ENCODE peak calls at places on chromosome 12, in seven cellular contexts. One of them, this sample, is unnamed.
A peak's percentile ranks its signal among the peaks of the same experiment; 100 is the strongest.

GRCh38 chr12:15268927-15269552 is 47.8 kb upstream of the RERG start:
- DNase-seq in MCF 10A: peak; percentile 85
- DNase-seq in NCI-H345: peak; percentile 81
- DNase-seq in GF-D8: peak; percentile 1
- DNase-seq in HFFc6: peak; percentile 75
- DNase-seq in AG09309: no peak
- DNase-seq in HuH-7.5: peak; percentile 8
- DNase-seq in this sample: peak; percentile 72

GRCh38 chr12:46858368-46858767 is 32.6 kb upstream of the SLC38A4 start:
- DNase-seq in MCF 10A: peak; percentile 15
- DNase-seq in NCI-H345: no peak
- DNase-seq in GF-D8: no peak
- DNase-seq in HFFc6: no peak
- DNase-seq in AG09309: no peak
- DNase-seq in HuH-7.5: no peak
- DNase-seq in this sample: no peak

GRCh38 chr12:1130164-1130563 is 139.1 kb downstream of the ERC1 start:
- DNase-seq in MCF 10A: peak; percentile 41
- DNase-seq in NCI-H345: no peak
- DNase-seq in GF-D8: peak; percentile 14
- DNase-seq in HFFc6: no peak
- DNase-seq in AG09309: no peak
- DNase-seq in HuH-7.5: no peak
- DNase-seq in this sample: peak; percentile 48

GRCh38 chr12:4648099-4648498 is 752 bp downstream of the AKAP3 start:
- DNase-seq in MCF 10A: no peak
- DNase-seq in NCI-H345: no peak
- DNase-seq in GF-D8: no peak
- DNase-seq in HFFc6: no peak
- DNase-seq in AG09309: no peak
- DNase-seq in HuH-7.5: no peak
- DNase-seq in this sample: no peak

GRCh38 chr12:123807670-123808069 is 45.6 kb downstream of the DNAH10 start:
- DNase-seq in MCF 10A: no peak
- DNase-seq in NCI-H345: no peak
- DNase-seq in GF-D8: no peak
- DNase-seq in HFFc6: no peak
- DNase-seq in AG09309: no peak
- DNase-seq in HuH-7.5: no peak
- DNase-seq in this sample: no peak

GRCh38 chr12:92059976-92060375 is 85.7 kb downstream of the BTG1 start:
- DNase-seq in MCF 10A: peak; percentile 62
- DNase-seq in NCI-H345: no peak
- DNase-seq in GF-D8: peak; percentile 50
- DNase-seq in HFFc6: peak; percentile 75
- DNase-seq in AG09309: peak; percentile 60
- DNase-seq in HuH-7.5: no peak
- DNase-seq in this sample: no peak

GRCh38 chr12:104526320-104526719 is 69.6 kb downstream of the CHST11 start:
- DNase-seq in MCF 10A: no peak
- DNase-seq in NCI-H345: no peak
- DNase-seq in GF-D8: no peak
- DNase-seq in HFFc6: no peak
- DNase-seq in AG09309: no peak
- DNase-seq in HuH-7.5: no peak
- DNase-seq in this sample: no peak

GRCh38 chr12:26062566-26062965 is 62.3 kb downstream of the BHLHE41 start:
- DNase-seq in MCF 10A: peak; percentile 29
- DNase-seq in NCI-H345: no peak
- DNase-seq in GF-D8: no peak
- DNase-seq in HFFc6: peak; percentile 47
- DNase-seq in AG09309: peak; percentile 24
- DNase-seq in HuH-7.5: no peak
- DNase-seq in this sample: no peak

GRCh38 chr12:89969098-89969497 is 260.5 kb upstream of the ATP2B1 start:
- DNase-seq in MCF 10A: peak; percentile 72
- DNase-seq in NCI-H345: no peak
- DNase-seq in GF-D8: no peak
- DNase-seq in HFFc6: no peak
- DNase-seq in AG09309: no peak
- DNase-seq in HuH-7.5: no peak
- DNase-seq in this sample: no peak

GRCh38 chr12:27002141-27002540 is 12.0 kb downstream of the TM7SF3 start:
- DNase-seq in MCF 10A: no peak
- DNase-seq in NCI-H345: no peak
- DNase-seq in GF-D8: no peak
- DNase-seq in HFFc6: no peak
- DNase-seq in AG09309: no peak
- DNase-seq in HuH-7.5: no peak
- DNase-seq in this sample: no peak

GRCh38 chr12:74292351-74293194 is 245.1 kb upstream of the ATXN7L3B start:
- DNase-seq in MCF 10A: no peak
- DNase-seq in NCI-H345: no peak
- DNase-seq in GF-D8: no peak
- DNase-seq in HFFc6: no peak
- DNase-seq in AG09309: no peak
- DNase-seq in HuH-7.5: no peak
- DNase-seq in this sample: no peak

GRCh38 chr12:46920503-46920902 is 94.7 kb upstream of the SLC38A4 start:
- DNase-seq in MCF 10A: no peak
- DNase-seq in NCI-H345: no peak
- DNase-seq in GF-D8: no peak
- DNase-seq in HFFc6: no peak
- DNase-seq in AG09309: no peak
- DNase-seq in HuH-7.5: no peak
- DNase-seq in this sample: no peak

GRCh38 chr12:71865166-71865713 is 25.7 kb downstream of the TBC1D15 start:
- DNase-seq in MCF 10A: peak; percentile 63
- DNase-seq in NCI-H345: no peak
- DNase-seq in GF-D8: no peak
- DNase-seq in HFFc6: peak; percentile 88
- DNase-seq in AG09309: peak; percentile 83
- DNase-seq in HuH-7.5: no peak
- DNase-seq in this sample: no peak

GRCh38 chr12:26790645-26790994 is 42.4 kb downstream of the ITPR2 start:
- DNase-seq in MCF 10A: no peak
- DNase-seq in NCI-H345: no peak
- DNase-seq in GF-D8: no peak
- DNase-seq in HFFc6: no peak
- DNase-seq in AG09309: no peak
- DNase-seq in HuH-7.5: no peak
- DNase-seq in this sample: no peak

GRCh38 chr12:2248087-2248900 is 195.5 kb downstream of the CACNA1C start:
- DNase-seq in MCF 10A: no peak
- DNase-seq in NCI-H345: peak; percentile 64
- DNase-seq in GF-D8: no peak
- DNase-seq in HFFc6: peak; percentile 69
- DNase-seq in AG09309: no peak
- DNase-seq in HuH-7.5: peak; percentile 22
- DNase-seq in this sample: peak; percentile 14

GRCh38 chr12:25313591-25313990 is 62.9 kb upstream of the KRAS start:
- DNase-seq in MCF 10A: no peak
- DNase-seq in NCI-H345: no peak
- DNase-seq in GF-D8: no peak
- DNase-seq in HFFc6: no peak
- DNase-seq in AG09309: no peak
- DNase-seq in HuH-7.5: no peak
- DNase-seq in this sample: no peak

GRCh38 chr12:39235990-39236767 is 206.7 kb downstream of the KIF21A start:
- DNase-seq in MCF 10A: peak; percentile 41
- DNase-seq in NCI-H345: no peak
- DNase-seq in GF-D8: no peak
- DNase-seq in HFFc6: no peak
- DNase-seq in AG09309: no peak
- DNase-seq in HuH-7.5: no peak
- DNase-seq in this sample: no peak

GRCh38 chr12:15526033-15526432 is 203.7 kb downstream of the PTPRO start:
- DNase-seq in MCF 10A: peak; percentile 72
- DNase-seq in NCI-H345: no peak
- DNase-seq in GF-D8: no peak
- DNase-seq in HFFc6: no peak
- DNase-seq in AG09309: no peak
- DNase-seq in HuH-7.5: no peak
- DNase-seq in this sample: peak; percentile 6

GRCh38 chr12:80622271-80622670 is 85.2 kb upstream of the MYF6 start:
- DNase-seq in MCF 10A: peak; percentile 21
- DNase-seq in NCI-H345: no peak
- DNase-seq in GF-D8: no peak
- DNase-seq in HFFc6: peak; percentile 8
- DNase-seq in AG09309: no peak
- DNase-seq in HuH-7.5: no peak
- DNase-seq in this sample: no peak

GRCh38 chr12:86914716-86915115 is 658.5 kb upstream of the MGAT4C start:
- DNase-seq in MCF 10A: peak; percentile 70
- DNase-seq in NCI-H345: no peak
- DNase-seq in GF-D8: no peak
- DNase-seq in HFFc6: peak; percentile 1
- DNase-seq in AG09309: no peak
- DNase-seq in HuH-7.5: no peak
- DNase-seq in this sample: peak; percentile 39

GRCh38 chr12:49671051-49671765 is 36.0 kb downstream of the FMNL3 start:
- DNase-seq in MCF 10A: no peak
- DNase-seq in NCI-H345: no peak
- DNase-seq in GF-D8: peak; percentile 38
- DNase-seq in HFFc6: no peak
- DNase-seq in AG09309: no peak
- DNase-seq in HuH-7.5: no peak
- DNase-seq in this sample: no peak

GRCh38 chr12:118337194-118337838 is 35.4 kb downstream of the TAOK3 start:
- DNase-seq in MCF 10A: no peak
- DNase-seq in NCI-H345: no peak
- DNase-seq in GF-D8: no peak
- DNase-seq in HFFc6: peak; percentile 39
- DNase-seq in AG09309: no peak
- DNase-seq in HuH-7.5: no peak
- DNase-seq in this sample: no peak

GRCh38 chr12:114192549-114192948 is 213.4 kb downstream of the TBX5 start:
- DNase-seq in MCF 10A: no peak
- DNase-seq in NCI-H345: no peak
- DNase-seq in GF-D8: no peak
- DNase-seq in HFFc6: no peak
- DNase-seq in AG09309: no peak
- DNase-seq in HuH-7.5: no peak
- DNase-seq in this sample: no peak

GRCh38 chr12:113135178-113136127 is at the start of gene RASAL1:
- DNase-seq in MCF 10A: peak; percentile 52
- DNase-seq in NCI-H345: peak; percentile 86
- DNase-seq in GF-D8: no peak
- DNase-seq in HFFc6: no peak
- DNase-seq in AG09309: no peak
- DNase-seq in HuH-7.5: no peak
- DNase-seq in this sample: peak; percentile 54

GRCh38 chr12:114335607-114336006 is 70.3 kb downstream of the TBX5 start:
- DNase-seq in MCF 10A: no peak
- DNase-seq in NCI-H345: no peak
- DNase-seq in GF-D8: no peak
- DNase-seq in HFFc6: no peak
- DNase-seq in AG09309: no peak
- DNase-seq in HuH-7.5: no peak
- DNase-seq in this sample: no peak

GRCh38 chr12:2924019-2924418 is 33.3 kb downstream of the TULP3 start:
- DNase-seq in MCF 10A: peak; percentile 35
- DNase-seq in NCI-H345: no peak
- DNase-seq in GF-D8: no peak
- DNase-seq in HFFc6: peak; percentile 4
- DNase-seq in AG09309: no peak
- DNase-seq in HuH-7.5: no peak
- DNase-seq in this sample: no peak

GRCh38 chr12:116298578-116298977 is 21.1 kb upstream of the MED13L start:
- DNase-seq in MCF 10A: no peak
- DNase-seq in NCI-H345: no peak
- DNase-seq in GF-D8: no peak
- DNase-seq in HFFc6: no peak
- DNase-seq in AG09309: no peak
- DNase-seq in HuH-7.5: no peak
- DNase-seq in this sample: no peak

GRCh38 chr12:116159175-116159574 is 118.3 kb downstream of the MED13L start:
- DNase-seq in MCF 10A: peak; percentile 41
- DNase-seq in NCI-H345: peak; percentile 10
- DNase-seq in GF-D8: no peak
- DNase-seq in HFFc6: peak; percentile 54
- DNase-seq in AG09309: no peak
- DNase-seq in HuH-7.5: no peak
- DNase-seq in this sample: no peak